ENCODE peak calls at places on chromosomes 3 and 15, in ten cellular contexts. Z, J, E, N, Y, M, I, V, X and Q are unnamed samples. For H3K4me1, the result is how much of the 10 kb centered on the place peaks cover.

GRCh38 chr15:79394231-79394630 is 37.9 kb upstream of the MINAR1 start:
- DNase-seq in Z (peak), J (no peak), E (peak), N (no peak), Y (no peak), M (no peak), I (no peak), V (no peak), X (no peak), Q (no peak)

GRCh38 chr15:43463998-43464397 is 29.0 kb downstream of the TP53BP1 start:
- DNase-seq in Z (no peak), J (no peak), E (no peak), N (no peak), Y (no peak), M (no peak), I (no peak), V (no peak), X (no peak), Q (no peak)

GRCh38 chr15:34610388-34610787 is 26.9 kb upstream of the GOLGA8B start:
- DNase-seq in Z (no peak), J (no peak), E (no peak), N (peak), Y (no peak), M (no peak), I (no peak), V (no peak), X (no peak), Q (no peak)

GRCh38 chr15:88894348-88894818 is 961 bp downstream of the HAPLN3 start:
- DNase-seq in Z (no peak), J (peak), E (no peak), N (peak), Y (no peak), M (peak), I (peak), V (no peak), X (peak), Q (peak)

GRCh38 chr3:129619726-129620162 is 13.3 kb upstream of the PLXND1 start:
- DNase-seq in Z (no peak), J (no peak), E (no peak), N (no peak), Y (no peak), M (no peak), I (no peak), V (no peak), X (no peak), Q (peak)

GRCh38 chr3:50136714-50137405 is 18.3 kb upstream of the SEMA3F start:
- DNase-seq in Z (no peak), J (no peak), E (no peak), N (no peak), Y (no peak), M (no peak), I (no peak), V (no peak), X (no peak), Q (no peak)

GRCh38 chr3:30611613-30612421 is 5.4 kb downstream of the TGFBR2 start:
- DNase-seq in Z (no peak), J (no peak), E (peak), N (peak), Y (no peak), M (no peak), I (no peak), V (no peak), X (peak), Q (no peak)

GRCh38 chr3:36714343-36714742 is 50.0 kb downstream of the DCLK3 start:
- DNase-seq in Z (no peak), J (no peak), E (peak), N (no peak), Y (no peak), M (no peak), I (no peak), V (no peak), X (no peak), Q (no peak)

GRCh38 chr3:107117922-107118576 is 259.2 kb upstream of the CCDC54 start:
- DNase-seq in Z (no peak), J (peak), E (peak), N (peak), Y (no peak), M (no peak), I (no peak), V (peak), X (no peak), Q (no peak)

GRCh38 chr3:159771865-159772611 is 216.6 kb upstream of the IL12A start:
- DNase-seq in Z (no peak), J (no peak), E (no peak), N (no peak), Y (no peak), M (no peak), I (no peak), V (no peak), X (no peak), Q (no peak)

GRCh38 chr3:72690646-72691045 is 157.6 kb downstream of the SHQ1 start:
- DNase-seq in Z (no peak), J (no peak), E (no peak), N (no peak), Y (no peak), M (no peak), I (no peak), V (no peak), X (no peak), Q (no peak)

GRCh38 chr15:79307251-79307650 is 3.7 kb upstream of the TMED3 start:
- DNase-seq in Z (no peak), J (no peak), E (no peak), N (no peak), Y (no peak), M (no peak), I (no peak), V (no peak), X (no peak), Q (no peak)

GRCh38 chr3:142028174-142028833 is 121.0 kb downstream of the TFDP2 start:
- DNase-seq in Z (no peak), J (peak), E (peak), N (peak), Y (no peak), M (no peak), I (no peak), V (no peak), X (peak), Q (no peak)
- H3K4me3 ChIP-seq in Z (peak), J (peak), E (peak), N (peak), Y (peak), M (peak), I (peak), V (peak), X (peak), Q (peak)

GRCh38 chr3:139534444-139534812 is 5.1 kb downstream of the RBP1 start:
- DNase-seq in Z (no peak), J (no peak), E (peak), N (no peak), Y (no peak), M (peak), I (no peak), V (no peak), X (no peak), Q (no peak)
- H3K27ac ChIP-seq in Z (peak), J (peak), E (peak), N (peak), Y (peak), M (peak), I (no peak), V (no peak), X (no peak), Q (peak)

DNA sequence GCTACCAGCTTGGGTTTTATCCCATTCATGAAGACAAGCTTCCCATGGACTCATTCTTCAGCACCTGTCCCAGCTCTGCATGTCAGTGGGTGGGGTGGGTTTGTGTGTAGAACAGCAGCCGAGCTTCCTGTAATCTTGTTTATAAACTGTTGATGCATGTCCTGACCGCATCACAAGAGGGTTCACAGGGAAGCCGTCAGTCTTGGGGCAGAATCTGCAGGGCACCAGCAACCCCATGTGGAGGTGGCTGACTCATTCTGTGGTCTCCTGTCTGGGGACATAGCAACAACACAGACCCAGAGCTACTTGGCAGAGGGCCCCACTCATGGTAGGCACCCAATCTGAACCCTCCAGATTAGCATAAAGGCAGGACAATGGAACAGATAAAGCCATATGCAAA is 35.6 kb downstream of the DAPK2 start:
- DNase-seq in Z (no peak), J (peak), E (peak), N (peak), Y (no peak), M (peak), I (peak), V (peak), X (peak), Q (peak)
- H3K4me1 ChIP-seq in Z (under half), J (under half), E (under half), N (under half), Y (under half), M (under half), I (half or more), V (under half), X (under half), Q (half or more)

GRCh38 chr3:189631409-189631808 is 220 bp downstream of the TP63 start:
- DNase-seq in Z (no peak), J (no peak), E (no peak), N (no peak), Y (no peak), M (no peak), I (no peak), V (no peak), X (no peak), Q (no peak)
- H3K4me3 ChIP-seq in Z (peak), J (no peak), E (no peak), N (peak), Y (no peak), M (no peak), I (peak), V (no peak), X (no peak), Q (no peak)

DNA sequence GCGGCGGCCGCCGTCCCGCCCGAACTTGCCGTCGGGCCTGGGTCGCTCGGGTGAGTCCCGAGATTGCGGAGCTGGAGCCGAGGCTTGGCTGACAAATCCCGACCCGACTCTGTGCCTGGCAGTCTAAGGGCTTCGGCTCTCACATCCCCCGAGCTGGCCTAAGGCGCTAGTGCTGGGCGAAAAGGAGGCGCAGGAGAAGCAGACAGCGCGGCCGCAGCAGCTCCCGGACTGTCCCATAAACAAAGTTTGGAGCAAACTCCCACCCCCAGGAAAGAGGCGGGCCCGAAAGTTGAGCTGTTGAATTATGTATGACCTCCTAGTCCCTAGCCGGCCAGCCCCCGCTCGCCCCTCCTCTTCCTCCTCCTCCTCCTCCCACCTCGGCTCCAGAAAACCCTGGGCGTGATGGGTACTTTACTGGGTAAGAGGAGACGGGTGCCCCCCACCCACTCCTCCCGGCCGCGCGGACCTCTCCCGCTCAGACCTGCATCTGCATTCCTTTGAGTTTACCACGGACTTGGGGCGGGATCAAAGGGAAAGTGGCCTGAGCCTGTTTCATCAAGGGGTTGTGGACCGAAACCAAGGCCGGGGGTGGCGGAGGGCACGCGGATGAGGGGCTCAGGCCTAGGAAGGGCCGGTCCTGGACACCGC is at the start of gene WWTR1:
- DNase-seq in Z (peak), J (peak), E (peak), N (peak), Y (peak), M (peak), I (peak), V (peak), X (peak), Q (peak)
- H3K27ac ChIP-seq in Z (peak), J (peak), E (peak), N (peak), Y (peak), M (peak), I (peak), V (peak), X (no peak), Q (peak)

GRCh38 chr15:85540085-85540797 is 159.8 kb downstream of the AKAP13 start:
- DNase-seq in Z (no peak), J (no peak), E (no peak), N (no peak), Y (no peak), M (no peak), I (no peak), V (no peak), X (no peak), Q (no peak)
- H3K4me1 ChIP-seq in Z (under half), J (under half), E (under half), N (under half), Y (under half), M (under half), I (under half), V (under half), X (under half), Q (half or more)

GRCh38 chr3:49027634-49028033 is 1.6 kb downstream of the IMPDH2 start:
- DNase-seq in Z (no peak), J (no peak), E (no peak), N (no peak), Y (no peak), M (no peak), I (no peak), V (no peak), X (no peak), Q (no peak)

GRCh38 chr3:49028298-49028672 is 913 bp downstream of the IMPDH2 start:
- DNase-seq in Z (no peak), J (no peak), E (no peak), N (no peak), Y (no peak), M (no peak), I (no peak), V (no peak), X (no peak), Q (no peak)

GRCh38 chr3:49029563-49029884 is 326 bp upstream of the IMPDH2 start:
- DNase-seq in Z (no peak), J (no peak), E (no peak), N (no peak), Y (no peak), M (no peak), I (no peak), V (no peak), X (no peak), Q (no peak)

GRCh38 chr3:49030331-49030730 is 1.1 kb upstream of the IMPDH2 start:
- DNase-seq in Z (no peak), J (no peak), E (no peak), N (no peak), Y (no peak), M (no peak), I (no peak), V (no peak), X (no peak), Q (no peak)

GRCh38 chr3:49028673-49029562 is at the start of gene IMPDH2:
- DNase-seq in Z (peak), J (peak), E (peak), N (peak), Y (peak), M (peak), I (peak), V (peak), X (peak), Q (peak)
- H3K4me3 ChIP-seq in Z (peak), J (peak), E (peak), N (peak), Y (peak), M (peak), I (peak), V (peak), X (peak), Q (peak)

GRCh38 chr3:171565671-171566070 is 105.5 kb upstream of the TNIK start:
- DNase-seq in Z (no peak), J (no peak), E (no peak), N (no peak), Y (no peak), M (no peak), I (no peak), V (no peak), X (no peak), Q (no peak)
- H3K27ac ChIP-seq in Z (no peak), J (no peak), E (no peak), N (peak), Y (no peak), M (no peak), I (no peak), V (no peak), X (no peak), Q (no peak)

GRCh38 chr15:58929891-58930416 is 3.5 kb downstream of the SLTM start:
- DNase-seq in Z (no peak), J (no peak), E (no peak), N (no peak), Y (no peak), M (no peak), I (no peak), V (no peak), X (no peak), Q (no peak)
- H3K4me1 ChIP-seq in Z (under half), J (under half), E (under half), N (under half), Y (under half), M (under half), I (under half), V (under half), X (under half), Q (half or more)